ENCODE peak calls at places on chromosomes 11 and 22, in six cellular contexts. K is activated T-helper 1 cell treated with Interleukin-2 at 50 U/mL for 16 hours, O is globus pallidus, E is HCT116, L is SJSA1, P is NCI-H1105 treated with DMSO at 0.1 percent for 48 hours. X is an unnamed sample.

GRCh38 chr22:32564170-32565001 is 89.8 kb downstream of the FBXO7 start:
- DNase-seq in K (no peak), O (no peak), E (no peak), L (peak), P (no peak), X (no peak)

GRCh38 chr11:86748296-86748695 is 52.0 kb upstream of the PRSS23 start:
- DNase-seq in K (no peak), O (no peak), E (no peak), L (peak), P (no peak), X (no peak)

GRCh38 chr22:31504282-31504681 is 7.9 kb downstream of the SFI1 start:
- DNase-seq in K (no peak), O (no peak), E (no peak), L (no peak), P (no peak), X (no peak)

GRCh38 chr22:44441401-44442185 is 56.4 kb downstream of the RTL6 start:
- DNase-seq in K (no peak), O (no peak), E (no peak), L (no peak), P (no peak), X (no peak)

GRCh38 chr22:38317995-38318715 is 922 bp upstream of the CSNK1E start:
- DNase-seq in K (no peak), O (no peak), E (peak), L (peak), P (no peak), X (peak)

GRCh38 chr22:20530368-20531153 is 23.2 kb downstream of the MED15 start:
- DNase-seq in K (no peak), O (no peak), E (peak), L (peak), P (no peak), X (no peak)

GRCh38 chr11:114598461-114598860 is 2.9 kb upstream of the NXPE4 start:
- DNase-seq in K (no peak), O (no peak), E (no peak), L (no peak), P (no peak), X (no peak)

GRCh38 chr11:9201372-9202162 is 63.6 kb downstream of the DENND5A start:
- DNase-seq in K (no peak), O (no peak), E (no peak), L (no peak), P (no peak), X (no peak)

GRCh38 chr22:20948450-20948849 is 18.6 kb upstream of the AIFM3 start:
- DNase-seq in K (no peak), O (no peak), E (no peak), L (no peak), P (no peak), X (no peak)

GRCh38 chr11:118921929-118922744 is 3.6 kb downstream of the BCL9L start:
- DNase-seq in K (no peak), O (no peak), E (no peak), L (no peak), P (no peak), X (no peak)

GRCh38 chr11:120801801-120802689 is 221.9 kb upstream of the TBCEL start:
- DNase-seq in K (peak), O (peak), E (peak), L (no peak), P (peak), X (peak)

GRCh38 chr11:117328414-117329010 is 858 bp downstream of the CEP164 start:
- DNase-seq in K (no peak), O (no peak), E (no peak), L (no peak), P (peak), X (no peak)

GRCh38 chr11:26901162-26901561 is 92.8 kb upstream of the FIBIN start:
- DNase-seq in K (no peak), O (no peak), E (no peak), L (no peak), P (no peak), X (no peak)

GRCh38 chr11:91981995-91982394 is 242.6 kb upstream of the FAT3 start:
- DNase-seq in K (no peak), O (no peak), E (no peak), L (no peak), P (no peak), X (no peak)

GRCh38 chr22:29146771-29147170 is 58.9 kb upstream of the EMID1 start:
- DNase-seq in K (no peak), O (no peak), E (no peak), L (no peak), P (no peak), X (no peak)